ENCODE peak calls at places on chromosomes 1 and 21, in five cellular contexts. F is GM23338, C is lung, R is psoas muscle, L is GM23248. W is an unnamed sample.

GRCh38 chr1:39129514-39129913 is 75.0 kb upstream of the MACF1 start:
- DNase-seq in R (no peak), L (peak), C (no peak), F (peak), W (peak)

GRCh38 chr1:43822040-43822439 is 111.6 kb upstream of the ARTN start:
- DNase-seq in C (peak), R (no peak), L (peak), F (peak), W (no peak)

GRCh38 chr1:232998646-232999045 is 48.2 kb downstream of the NTPCR start:
- DNase-seq in R (no peak), C (no peak), F (no peak), L (peak), W (no peak)

GRCh38 chr21:42149656-42150457 is 69.1 kb upstream of the ABCG1 start:
- DNase-seq in R (no peak), F (no peak), L (no peak), C (no peak), W (no peak)

GRCh38 chr1:110211503-110212164 is 1.5 kb downstream of the KCNC4 start:
- DNase-seq in C (no peak), L (peak), R (no peak), F (peak), W (no peak)

GRCh38 chr1:48610628-48611542 is 138.9 kb upstream of the SPATA6 start:
- DNase-seq in C (no peak), R (no peak), L (no peak), F (no peak), W (peak)

GRCh38 chr1:201542166-201543045 is 3.5 kb downstream of the NAV1 start:
- DNase-seq in R (peak), C (no peak), L (peak), F (no peak), W (no peak)

GRCh38 chr1:211469938-211470529 is 21.9 kb downstream of the RD3 start:
- DNase-seq in L (peak), F (peak), R (peak), C (peak), W (peak)

GRCh38 chr1:197252981-197253380 is 15.1 kb upstream of the CRB1 start:
- DNase-seq in F (peak), C (no peak), R (no peak), L (no peak), W (no peak)

GRCh38 chr1:74703386-74704182 is 29.3 kb downstream of the CRYZ start:
- DNase-seq in R (no peak), F (no peak), L (no peak), C (no peak), W (no peak)

GRCh38 chr1:94194079-94194478 is 43.3 kb downstream of the ARHGAP29 start:
- DNase-seq in R (no peak), L (no peak), C (no peak), F (no peak), W (no peak)

GRCh38 chr1:194069168-194069830 is 882.9 kb upstream of the B3GALT2 start:
- DNase-seq in R (peak), L (no peak), C (no peak), F (no peak), W (no peak)

GRCh38 chr1:194067772-194068171 is 881.4 kb upstream of the B3GALT2 start:
- DNase-seq in C (no peak), F (no peak), L (no peak), R (no peak), W (no peak)

GRCh38 chr1:194068444-194069167 is 882.2 kb upstream of the B3GALT2 start:
- DNase-seq in F (no peak), L (no peak), C (no peak), R (no peak), W (no peak)

GRCh38 chr1:194071200-194071599 is 884.8 kb upstream of the B3GALT2 start:
- DNase-seq in R (no peak), L (no peak), C (no peak), F (no peak), W (no peak)

DNA sequence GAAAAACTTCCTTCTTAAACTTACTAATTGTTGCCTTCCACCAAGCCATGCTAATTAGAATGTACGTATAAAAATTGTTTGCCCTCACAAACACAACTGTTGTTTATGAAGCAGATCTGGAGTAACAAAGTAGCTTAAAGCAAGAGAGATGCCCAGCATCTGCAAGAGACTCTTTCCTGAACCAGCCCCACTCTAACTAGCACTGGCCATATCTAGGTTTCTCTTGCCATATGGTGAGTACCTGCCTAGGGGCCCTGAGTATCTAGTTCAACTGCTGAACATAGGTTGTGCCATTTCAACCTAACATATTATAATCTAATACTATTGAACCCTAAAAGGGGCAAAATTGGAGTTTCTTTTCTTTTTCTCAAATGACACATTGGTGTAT is 883.4 kb upstream of the B3GALT2 start:
- DNase-seq in F (no peak), L (no peak), C (no peak), R (no peak), W (no peak)
- H3K27ac ChIP-seq in F (no peak), L (no peak), C (peak), R (no peak), W (no peak)

GRCh38 chr1:113552244-113552643 is 161.9 kb downstream of the MAGI3 start:
- DNase-seq in C (no peak), L (no peak), F (no peak), R (no peak), W (no peak)
- H3K27ac ChIP-seq in C (no peak), L (no peak), F (no peak), R (no peak), W (no peak)

GRCh38 chr1:7785108-7785507 is 1.0 kb downstream of the PER3 start:
- DNase-seq in R (no peak), C (no peak), L (no peak), F (peak), W (no peak)
- H3K27ac ChIP-seq in R (peak), C (peak), L (no peak), F (no peak), W (peak)

GRCh38 chr1:92538048-92538412 is 51.3 kb upstream of the GFI1 start:
- DNase-seq in R (no peak), F (no peak), L (peak), C (no peak), W (no peak)

GRCh38 chr1:92537333-92537884 is 50.7 kb upstream of the GFI1 start:
- DNase-seq in F (no peak), C (no peak), L (no peak), R (no peak), W (no peak)

GRCh38 chr1:92538413-92539061 is 51.8 kb upstream of the GFI1 start:
- DNase-seq in C (no peak), F (no peak), R (no peak), L (peak), W (no peak)

DNA sequence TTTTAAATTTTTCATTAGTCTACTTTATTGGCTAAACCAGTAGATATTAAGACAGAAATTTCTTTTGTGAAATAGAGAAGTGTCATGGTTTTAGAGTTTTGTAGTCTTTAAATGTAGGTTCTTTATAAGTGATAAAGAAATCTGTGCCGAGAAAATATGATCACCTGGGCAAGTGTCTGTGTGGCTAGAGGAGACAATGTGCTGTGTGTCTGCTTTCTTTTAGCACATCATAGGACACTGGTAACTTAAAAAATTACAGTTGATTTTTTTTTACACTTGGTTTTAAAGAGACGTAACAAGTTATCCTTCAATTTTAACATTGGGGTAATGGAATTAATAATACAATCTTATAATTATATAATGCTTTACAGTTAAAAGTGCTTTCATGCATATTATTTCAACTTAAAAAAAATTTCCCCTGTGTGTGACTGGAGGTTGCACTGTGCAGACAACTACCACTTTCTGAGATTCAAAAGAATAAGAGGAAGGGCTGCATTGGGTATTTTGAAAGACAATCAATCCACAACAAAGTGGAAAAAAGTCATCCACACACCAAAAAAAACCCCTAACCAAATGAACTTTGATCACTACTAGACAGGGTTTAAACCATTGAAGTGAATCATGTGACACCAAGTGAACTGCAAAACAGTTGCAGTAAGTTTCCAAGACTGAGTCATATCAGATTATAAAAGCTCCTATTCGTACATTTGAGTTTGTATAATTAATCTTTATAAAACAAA is 50.0 kb upstream of the GFI1 start:
- DNase-seq in L (peak), F (no peak), R (no peak), C (no peak), W (no peak)
- H3K27ac ChIP-seq in L (no peak), F (no peak), R (no peak), C (no peak), W (no peak)

GRCh38 chr1:64967381-64967780 is 1.0 kb upstream of the JAK1 start:
- DNase-seq in R (no peak), F (no peak), L (peak), C (no peak), W (peak)
- H3K27ac ChIP-seq in R (peak), F (no peak), L (no peak), C (no peak), W (no peak)

DNA sequence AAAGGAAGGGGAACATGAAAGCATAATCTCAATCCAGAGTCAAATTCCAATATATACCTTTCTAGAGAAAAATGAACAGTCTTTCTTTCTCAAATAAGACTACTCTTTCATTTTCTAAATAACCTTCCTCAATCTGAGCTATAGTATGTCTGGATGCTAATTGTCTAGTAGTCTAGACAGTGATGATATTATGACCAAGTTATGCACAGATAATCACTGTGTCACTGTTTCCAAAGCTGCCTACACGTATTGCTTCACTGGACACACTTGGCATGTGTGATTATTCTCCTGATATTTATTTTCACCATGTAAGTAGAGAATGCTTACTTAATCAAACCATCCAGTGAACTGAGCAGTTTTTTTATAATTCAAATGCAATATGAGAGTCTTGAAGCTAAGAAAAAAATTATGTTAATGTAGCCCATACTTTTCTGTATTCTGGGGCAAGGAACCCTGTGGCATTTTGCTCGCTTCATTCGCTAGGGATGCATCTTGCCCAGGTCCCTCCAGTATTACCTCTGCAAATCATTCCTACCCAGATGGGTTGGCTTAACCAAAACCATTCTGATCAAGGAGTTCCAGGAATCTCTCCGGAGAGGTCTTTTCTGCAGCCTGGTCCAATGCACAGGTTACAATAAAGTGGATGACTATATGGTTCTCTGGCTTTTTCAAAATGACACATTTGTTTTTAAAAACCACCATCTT is 303.1 kb upstream of the RUNX1 start:
- DNase-seq in F (no peak), R (no peak), C (no peak), L (peak), W (no peak)
- H3K27ac ChIP-seq in F (no peak), R (no peak), C (no peak), L (peak), W (no peak)

GRCh38 chr1:47431534-47431933 is 6.3 kb upstream of the FOXD2 start:
- DNase-seq in F (peak), R (no peak), C (no peak), L (peak), W (no peak)
- H3K27ac ChIP-seq in F (no peak), R (no peak), C (no peak), L (peak), W (no peak)

GRCh38 chr1:66752671-66753371 is 562 bp downstream of the DYNLT5 start:
- DNase-seq in L (no peak), C (no peak), F (no peak), R (no peak), W (no peak)
- H3K27ac ChIP-seq in L (no peak), C (no peak), F (no peak), R (peak), W (no peak)

GRCh38 chr1:151536499-151536898 is 3.6 kb upstream of the TUFT1 start:
- DNase-seq in R (no peak), C (no peak), F (no peak), L (no peak), W (no peak)
- H3K27ac ChIP-seq in R (no peak), C (no peak), F (no peak), L (peak), W (no peak)

GRCh38 chr1:206921772-206922265 is at the start of gene FCMR:
- DNase-seq in C (peak), L (no peak), R (no peak), F (no peak), W (no peak)
- H3K27ac ChIP-seq in C (no peak), L (no peak), R (peak), F (no peak), W (no peak)

W was measured in WERI-Rb-1.